ENCODE peak calls at places on chromosome 14, in eight cellular contexts. One of them, this sample, is unnamed.

GRCh38 chr14:80926706-80927384 is 14.7 kb downstream of the CEP128 start:
- DNase-seq in aorta: no peak
- DNase-seq in GM23248: peak; percentile 86
- DNase-seq in fibroblast of lung: peak; percentile 8
- DNase-seq in neural progenitor cell: no peak
- DNase-seq in HCT116: no peak
- DNase-seq in GM23338: no peak
- DNase-seq in skeletal muscle cell: peak; percentile 73
- DNase-seq in this sample: no peak

GRCh38 chr14:34966413-34966812 is 16.4 kb upstream of the SRP54 start:
- DNase-seq in aorta: no peak
- DNase-seq in GM23248: no peak
- DNase-seq in fibroblast of lung: no peak
- DNase-seq in neural progenitor cell: no peak
- DNase-seq in HCT116: no peak
- DNase-seq in GM23338: no peak
- DNase-seq in skeletal muscle cell: no peak
- DNase-seq in this sample: no peak

GRCh38 chr14:101604935-101605767 is 43.9 kb downstream of the DIO3 start:
- DNase-seq in aorta: no peak
- DNase-seq in GM23248: no peak
- DNase-seq in fibroblast of lung: no peak
- DNase-seq in neural progenitor cell: no peak
- DNase-seq in HCT116: no peak
- DNase-seq in GM23338: no peak
- DNase-seq in skeletal muscle cell: no peak
- DNase-seq in this sample: no peak

GRCh38 chr14:26846388-26846787 is 248.6 kb upstream of the NOVA1 start:
- DNase-seq in aorta: no peak
- DNase-seq in GM23248: no peak
- DNase-seq in fibroblast of lung: peak; percentile 59
- DNase-seq in neural progenitor cell: no peak
- DNase-seq in HCT116: no peak
- DNase-seq in GM23338: no peak
- DNase-seq in skeletal muscle cell: peak; percentile 35
- DNase-seq in this sample: no peak

GRCh38 chr14:20302042-20302761 is 3.5 kb downstream of the TTC5 start:
- DNase-seq in aorta: no peak
- DNase-seq in GM23248: peak; percentile 70
- DNase-seq in fibroblast of lung: no peak
- DNase-seq in neural progenitor cell: no peak
- DNase-seq in HCT116: no peak
- DNase-seq in GM23338: no peak
- DNase-seq in skeletal muscle cell: no peak
- DNase-seq in this sample: no peak

GRCh38 chr14:44620106-44621019 is 113.3 kb upstream of the FSCB start:
- DNase-seq in aorta: no peak
- DNase-seq in GM23248: no peak
- DNase-seq in fibroblast of lung: no peak
- DNase-seq in neural progenitor cell: no peak
- DNase-seq in HCT116: no peak
- DNase-seq in GM23338: no peak
- DNase-seq in skeletal muscle cell: no peak
- DNase-seq in this sample: no peak

GRCh38 chr14:106691601-106692291 is 1165.4 kb downstream of the TMEM121 start:
- DNase-seq in aorta: peak; percentile 76
- DNase-seq in GM23248: peak; percentile 0
- DNase-seq in fibroblast of lung: no peak
- DNase-seq in neural progenitor cell: no peak
- DNase-seq in HCT116: no peak
- DNase-seq in GM23338: peak; percentile 14
- DNase-seq in skeletal muscle cell: no peak
- DNase-seq in this sample: no peak

GRCh38 chr14:48857366-48857765 is 728.8 kb downstream of the RPS29 start:
- DNase-seq in aorta: no peak
- DNase-seq in GM23248: no peak
- DNase-seq in fibroblast of lung: no peak
- DNase-seq in neural progenitor cell: peak; percentile 16
- DNase-seq in HCT116: no peak
- DNase-seq in GM23338: no peak
- DNase-seq in skeletal muscle cell: no peak
- DNase-seq in this sample: no peak

DNA sequence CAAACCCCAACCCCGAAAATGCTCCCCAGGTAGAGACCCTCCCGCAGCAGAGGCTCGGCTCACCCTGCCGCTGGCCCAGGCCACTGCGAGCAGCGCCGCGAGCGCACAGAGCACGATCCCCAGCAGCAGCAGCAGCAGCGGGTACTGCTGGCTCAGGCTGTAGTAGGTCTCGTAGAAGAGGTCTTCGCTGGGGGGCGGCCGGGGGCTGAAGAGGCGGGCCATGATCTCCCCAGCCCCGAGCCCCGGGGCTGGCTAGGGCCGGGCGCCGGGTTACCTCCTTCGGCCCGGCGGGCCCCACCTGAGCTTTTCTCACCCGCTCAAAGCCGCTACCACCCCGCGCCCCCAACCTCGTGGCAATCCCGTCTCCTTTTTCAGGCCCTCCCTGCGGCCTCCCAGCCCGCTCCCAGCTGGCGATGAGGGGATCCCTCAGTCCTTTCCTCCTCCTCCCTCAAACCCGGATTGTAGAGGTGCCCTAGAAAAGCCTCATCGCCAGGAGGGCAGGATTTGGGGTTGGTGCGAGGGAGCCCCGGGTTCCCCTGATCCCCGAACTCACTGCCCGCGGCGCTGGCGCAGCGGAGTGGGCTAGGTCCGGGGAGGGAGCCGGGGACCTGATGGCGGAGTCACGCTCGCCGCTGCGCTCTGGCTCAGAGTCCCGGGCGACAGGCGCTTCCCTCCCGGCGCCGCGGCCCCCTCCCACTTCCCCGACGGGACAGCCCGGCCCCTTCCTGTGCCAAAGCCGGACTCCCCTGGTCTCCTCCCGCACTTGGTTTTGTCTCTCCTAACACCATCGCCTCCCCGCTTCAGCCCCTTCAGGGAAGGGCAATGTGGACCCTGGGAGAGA is at the start of gene ADCY4:
- DNase-seq in aorta: peak; percentile 80
- DNase-seq in GM23248: peak; percentile 50
- DNase-seq in fibroblast of lung: no peak
- DNase-seq in neural progenitor cell: peak; percentile 51
- DNase-seq in HCT116: no peak
- DNase-seq in GM23338: peak; percentile 56
- DNase-seq in skeletal muscle cell: no peak
- DNase-seq in this sample: peak; percentile 83
- H3K4me3 ChIP-seq in aorta: no peak within 1 kb of the TSS
- H3K4me3 ChIP-seq in GM23248: peak within 1 kb of the TSS; percentile 64
- H3K4me3 ChIP-seq in fibroblast of lung: peak within 1 kb of the TSS; percentile 1
- H3K4me3 ChIP-seq in neural progenitor cell: peak within 1 kb of the TSS; percentile 49
- H3K4me3 ChIP-seq in HCT116: peak within 1 kb of the TSS; percentile 49
- H3K4me3 ChIP-seq in GM23338: peak within 1 kb of the TSS; percentile 80
- H3K4me3 ChIP-seq in skeletal muscle cell: peak within 1 kb of the TSS; percentile 33
- H3K4me3 ChIP-seq in this sample: peak within 1 kb of the TSS; percentile 57

GRCh38 chr14:91509083-91509877 is 830 bp downstream of the PPP4R3A start:
- DNase-seq in aorta: peak; percentile 83
- DNase-seq in GM23248: peak; percentile 51
- DNase-seq in fibroblast of lung: no peak
- DNase-seq in neural progenitor cell: peak; percentile 46
- DNase-seq in HCT116: no peak
- DNase-seq in GM23338: peak; percentile 56
- DNase-seq in skeletal muscle cell: no peak
- DNase-seq in this sample: peak; percentile 62
- H3K4me3 ChIP-seq in aorta: peak overlapping the region; percentile 94
- H3K4me3 ChIP-seq in GM23248: peak overlapping the region; percentile 90
- H3K4me3 ChIP-seq in fibroblast of lung: peak overlapping the region; percentile 99
- H3K4me3 ChIP-seq in neural progenitor cell: peak overlapping the region; percentile 86
- H3K4me3 ChIP-seq in HCT116: peak overlapping the region; percentile 96
- H3K4me3 ChIP-seq in GM23338: peak overlapping the region; percentile 77
- H3K4me3 ChIP-seq in skeletal muscle cell: peak overlapping the region; percentile 94
- H3K4me3 ChIP-seq in this sample: peak overlapping the region; percentile 97

DNA sequence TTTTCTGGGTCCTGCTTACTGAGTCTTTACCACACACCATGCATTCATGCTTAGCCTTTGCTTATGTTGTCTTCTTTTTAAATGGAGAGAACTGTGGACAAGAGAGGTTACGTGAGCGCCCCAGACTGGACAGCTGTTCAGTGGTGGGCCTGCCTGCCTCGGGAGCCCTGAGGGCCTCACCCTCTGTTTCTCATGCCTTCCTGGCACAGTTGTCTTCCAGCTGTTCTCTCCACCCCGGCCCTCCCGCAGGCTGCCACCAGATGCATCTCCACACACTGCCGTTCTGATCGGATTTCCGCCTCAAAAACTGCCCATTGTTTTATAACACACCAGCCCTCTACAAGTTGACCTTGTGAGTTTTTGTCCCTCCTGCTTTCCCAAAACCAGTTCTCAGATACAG is 100.8 kb downstream of the SAMD4A start:
- DNase-seq in aorta: no peak
- DNase-seq in GM23248: no peak
- DNase-seq in fibroblast of lung: no peak
- DNase-seq in neural progenitor cell: no peak
- DNase-seq in HCT116: no peak
- DNase-seq in GM23338: no peak
- DNase-seq in skeletal muscle cell: no peak
- DNase-seq in this sample: no peak
- H3K4me3 ChIP-seq in aorta: no peak overlapping the region
- H3K4me3 ChIP-seq in GM23248: no peak overlapping the region
- H3K4me3 ChIP-seq in fibroblast of lung: no peak overlapping the region
- H3K4me3 ChIP-seq in neural progenitor cell: no peak overlapping the region
- H3K4me3 ChIP-seq in HCT116: no peak overlapping the region
- H3K4me3 ChIP-seq in GM23338: no peak overlapping the region
- H3K4me3 ChIP-seq in skeletal muscle cell: no peak overlapping the region
- H3K4me3 ChIP-seq in this sample: no peak overlapping the region

GRCh38 chr14:103124501-103125001 is 1.3 kb downstream of the TNFAIP2 start:
- DNase-seq in aorta: peak; percentile 57
- DNase-seq in GM23248: no peak
- DNase-seq in fibroblast of lung: no peak
- DNase-seq in neural progenitor cell: no peak
- DNase-seq in HCT116: no peak
- DNase-seq in GM23338: no peak
- DNase-seq in skeletal muscle cell: no peak
- DNase-seq in this sample: no peak
- H3K4me3 ChIP-seq in aorta: no peak overlapping the region
- H3K4me3 ChIP-seq in GM23248: peak overlapping the region; percentile 64
- H3K4me3 ChIP-seq in fibroblast of lung: no peak overlapping the region
- H3K4me3 ChIP-seq in neural progenitor cell: no peak overlapping the region
- H3K4me3 ChIP-seq in HCT116: peak overlapping the region; percentile 80
- H3K4me3 ChIP-seq in GM23338: no peak overlapping the region
- H3K4me3 ChIP-seq in skeletal muscle cell: no peak overlapping the region
- H3K4me3 ChIP-seq in this sample: no peak overlapping the region

DNA sequence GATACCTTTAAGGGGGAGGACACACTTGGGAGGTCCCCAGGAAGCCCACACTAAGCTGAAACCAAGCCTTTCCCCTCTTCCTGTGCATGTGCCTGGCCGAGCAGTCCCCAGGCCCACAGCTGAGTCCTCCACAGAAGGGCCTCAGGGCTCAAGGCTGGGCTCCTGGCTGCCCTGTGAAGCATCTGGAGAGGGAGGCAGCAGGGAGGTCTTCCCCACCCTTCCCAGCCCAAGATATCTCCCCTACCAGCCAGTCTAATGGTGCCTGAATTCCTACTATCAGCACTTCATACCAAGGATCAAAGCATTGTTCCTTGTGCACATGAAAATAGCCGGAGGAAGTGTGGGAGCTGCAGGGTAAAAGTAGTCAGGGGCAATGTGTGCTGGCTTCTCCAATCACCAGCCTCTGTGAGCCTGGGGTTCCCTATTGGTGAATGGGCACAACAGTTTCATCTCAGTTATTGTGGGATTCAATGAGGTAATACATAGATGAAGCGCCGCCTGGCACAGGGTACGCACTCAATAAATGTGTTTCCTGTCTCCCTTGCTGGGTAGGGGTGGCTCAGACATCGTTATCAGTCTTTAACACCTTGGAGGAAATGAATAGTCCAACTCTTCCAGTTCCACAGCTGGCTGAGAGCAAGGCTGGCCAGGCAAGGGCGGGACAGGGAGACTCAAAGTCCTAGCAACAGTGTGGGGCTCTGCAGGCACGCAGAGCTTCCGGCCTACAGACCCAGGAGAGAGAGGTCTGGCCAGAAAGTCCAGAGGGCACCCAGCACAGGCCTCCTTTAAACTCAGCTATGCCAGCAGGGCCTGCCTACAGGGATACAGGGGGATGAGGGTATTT is 39.1 kb upstream of the PNMA1 start:
- DNase-seq in aorta: peak; percentile 80
- DNase-seq in GM23248: peak; percentile 51
- DNase-seq in fibroblast of lung: no peak
- DNase-seq in neural progenitor cell: no peak
- DNase-seq in HCT116: no peak
- DNase-seq in GM23338: no peak
- DNase-seq in skeletal muscle cell: no peak
- DNase-seq in this sample: no peak
- H3K4me3 ChIP-seq in aorta: no peak overlapping the region
- H3K4me3 ChIP-seq in GM23248: peak overlapping the region; percentile 62
- H3K4me3 ChIP-seq in fibroblast of lung: no peak overlapping the region
- H3K4me3 ChIP-seq in neural progenitor cell: no peak overlapping the region
- H3K4me3 ChIP-seq in HCT116: no peak overlapping the region
- H3K4me3 ChIP-seq in GM23338: no peak overlapping the region
- H3K4me3 ChIP-seq in skeletal muscle cell: peak overlapping the region; percentile 32
- H3K4me3 ChIP-seq in this sample: no peak overlapping the region

DNA sequence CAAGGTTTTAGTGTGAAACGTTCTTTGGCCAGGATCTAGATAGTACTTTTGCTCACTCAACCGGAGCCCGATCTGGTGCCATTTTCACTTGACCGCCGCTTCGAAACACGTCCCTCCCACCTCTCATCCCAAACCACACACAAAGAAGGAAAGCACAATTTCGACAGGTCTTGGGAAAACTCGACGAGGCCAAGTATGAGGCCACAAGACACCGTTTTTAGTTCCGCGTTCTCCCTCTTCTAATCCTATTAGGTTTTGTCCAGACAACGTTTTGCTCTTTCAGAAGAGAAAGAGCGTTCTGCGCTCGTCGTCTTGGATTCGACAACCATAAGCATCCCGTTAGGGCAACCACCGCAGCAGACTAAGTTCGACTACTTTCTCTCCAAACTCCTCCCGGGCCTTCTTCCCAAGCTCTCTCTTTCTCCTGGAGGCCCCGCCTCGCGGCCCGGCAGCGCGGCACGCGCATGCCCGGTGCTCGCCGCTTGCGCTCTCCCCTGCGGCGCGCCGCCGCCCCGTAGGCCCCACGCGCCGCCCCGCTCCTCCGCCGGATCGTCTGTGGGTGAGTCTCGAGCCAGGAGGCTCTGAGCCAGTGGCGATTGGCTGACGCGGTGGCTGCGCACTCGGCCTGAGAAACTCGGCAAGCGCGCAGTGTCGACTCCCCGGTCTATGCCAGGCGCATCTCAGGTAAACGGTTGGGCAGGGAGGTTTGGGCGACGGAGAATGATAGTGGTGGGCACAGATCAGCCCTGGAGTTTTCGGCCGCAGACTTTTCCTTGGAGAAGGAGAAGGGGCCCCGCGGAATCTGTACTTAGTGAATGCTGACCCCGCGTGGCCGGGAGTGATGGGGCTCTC is at the start of gene MIPOL1:
- DNase-seq in aorta: peak; percentile 95
- DNase-seq in GM23248: peak; percentile 95
- DNase-seq in fibroblast of lung: peak; percentile 92
- DNase-seq in neural progenitor cell: peak; percentile 86
- DNase-seq in HCT116: peak; percentile 68
- DNase-seq in GM23338: peak; percentile 78
- DNase-seq in skeletal muscle cell: peak; percentile 66
- DNase-seq in this sample: peak; percentile 89
- H3K4me3 ChIP-seq in aorta: peak within 1 kb of the TSS; percentile 94
- H3K4me3 ChIP-seq in GM23248: peak within 1 kb of the TSS; percentile 83
- H3K4me3 ChIP-seq in fibroblast of lung: peak within 1 kb of the TSS; percentile 88
- H3K4me3 ChIP-seq in neural progenitor cell: peak within 1 kb of the TSS; percentile 67
- H3K4me3 ChIP-seq in HCT116: peak within 1 kb of the TSS; percentile 77
- H3K4me3 ChIP-seq in GM23338: peak within 1 kb of the TSS; percentile 95
- H3K4me3 ChIP-seq in skeletal muscle cell: peak within 1 kb of the TSS; percentile 77
- H3K4me3 ChIP-seq in this sample: peak within 1 kb of the TSS; percentile 69

GRCh38 chr14:97459180-97459579 is 662.0 kb downstream of the VRK1 start:
- DNase-seq in aorta: no peak
- DNase-seq in GM23248: no peak
- DNase-seq in fibroblast of lung: no peak
- DNase-seq in neural progenitor cell: no peak
- DNase-seq in HCT116: no peak
- DNase-seq in GM23338: peak; percentile 17
- DNase-seq in skeletal muscle cell: no peak
- DNase-seq in this sample: no peak
- H3K4me3 ChIP-seq in aorta: no peak overlapping the region
- H3K4me3 ChIP-seq in GM23248: no peak overlapping the region
- H3K4me3 ChIP-seq in fibroblast of lung: no peak overlapping the region
- H3K4me3 ChIP-seq in neural progenitor cell: peak overlapping the region; percentile 42
- H3K4me3 ChIP-seq in HCT116: no peak overlapping the region
- H3K4me3 ChIP-seq in GM23338: peak overlapping the region; percentile 50
- H3K4me3 ChIP-seq in skeletal muscle cell: no peak overlapping the region
- H3K4me3 ChIP-seq in this sample: peak overlapping the region; percentile 36